ENCODE peak calls at places on chromosomes 2 and 18, in ten cellular contexts. C, S, Q, V, Z, Y, T, R, B and W are unnamed samples.

GRCh38 chr18:10131036-10131774 is 217.4 kb downstream of the VAPA start:
- DNase-seq in T (no peak), C (no peak), R (peak), Y (no peak), V (no peak), Z (no peak), S (no peak), B (no peak), Q (no peak), W (no peak)

GRCh38 chr2:73291093-73291460 is 2.3 kb downstream of the EGR4 start:
- DNase-seq in S (peak), T (peak), R (peak), Q (peak), C (peak), V (peak), Z (no peak), Y (no peak), B (peak), W (peak)

GRCh38 chr2:86596118-86596517 is 27.5 kb downstream of the RNF103 start:
- DNase-seq in V (no peak), R (no peak), Q (no peak), Z (no peak), C (no peak), T (no peak), S (no peak), B (no peak), Y (no peak), W (no peak)

GRCh38 chr18:3411854-3412268 is 38.1 kb upstream of the TGIF1 start:
- DNase-seq in T (no peak), S (peak), Q (no peak), R (peak), Y (no peak), C (peak), Z (no peak), B (no peak), V (no peak), W (peak)

GRCh38 chr2:97645112-97645699 is 656 bp upstream of the COX5B start:
- DNase-seq in T (peak), Z (no peak), Q (no peak), C (no peak), V (no peak), Y (no peak), B (peak), R (no peak), S (no peak), W (peak)

GRCh38 chr18:59087391-59087790 is 52.3 kb upstream of the SEC11C start:
- DNase-seq in Y (no peak), Z (no peak), C (no peak), V (no peak), R (peak), B (no peak), Q (no peak), S (no peak), T (no peak), W (no peak)

GRCh38 chr2:35343135-35343534 is 1012.4 kb upstream of the CRIM1 start:
- DNase-seq in B (peak), Q (no peak), T (no peak), Z (no peak), Y (no peak), C (no peak), S (no peak), R (no peak), V (peak), W (no peak)

GRCh38 chr18:41134426-41134825 is 820.6 kb upstream of the PIK3C3 start:
- DNase-seq in Y (no peak), V (no peak), Z (no peak), C (no peak), T (no peak), S (no peak), B (no peak), Q (no peak), R (peak), W (no peak)

GRCh38 chr18:68017385-68017784 is 500.9 kb upstream of the DSEL start:
- DNase-seq in C (no peak), B (no peak), Z (no peak), T (no peak), S (no peak), V (no peak), Q (no peak), R (no peak), Y (no peak), W (no peak)

GRCh38 chr2:45814528-45814927 is 163.1 kb downstream of the PRKCE start:
- DNase-seq in S (no peak), V (no peak), R (no peak), Y (no peak), T (no peak), Z (no peak), B (no peak), Q (no peak), C (no peak), W (no peak)

GRCh38 chr2:241541564-241542277 is 16.8 kb upstream of the BOK start:
- DNase-seq in V (no peak), Y (no peak), C (no peak), T (peak), R (no peak), B (no peak), S (no peak), Q (no peak), Z (no peak), W (no peak)

GRCh38 chr2:203804766-203805484 is 62.6 kb upstream of the CTLA4 start:
- DNase-seq in Q (no peak), C (no peak), Y (no peak), B (no peak), V (no peak), S (no peak), Z (no peak), T (no peak), R (no peak), W (no peak)

GRCh38 chr2:39996653-39997080 is 217.6 kb upstream of the THUMPD2 start:
- DNase-seq in B (no peak), T (no peak), Z (no peak), Q (no peak), R (peak), S (no peak), V (peak), Y (peak), C (no peak), W (no peak)

GRCh38 chr2:210477496-210477895 is 937 bp upstream of the LANCL1 start:
- DNase-seq in S (no peak), Z (peak), R (peak), C (peak), Y (no peak), B (no peak), T (no peak), Q (no peak), V (peak), W (no peak)

GRCh38 chr2:101985101-101985792 is 6.5 kb upstream of the IL1R2 start:
- DNase-seq in Y (no peak), Q (no peak), Z (no peak), V (no peak), C (peak), R (peak), B (no peak), S (no peak), T (no peak), W (no peak)

GRCh38 chr2:26633351-26633945 is 7.7 kb downstream of the CIB4 start:
- DNase-seq in S (no peak), T (no peak), V (no peak), B (no peak), Z (no peak), R (no peak), Q (no peak), Y (no peak), C (no peak), W (peak)

GRCh38 chr2:83949361-83949760 is 509.7 kb downstream of the SUCLG1 start:
- DNase-seq in Z (no peak), Y (no peak), B (no peak), C (no peak), T (no peak), S (no peak), V (no peak), Q (no peak), R (no peak), W (no peak)

GRCh38 chr2:212939777-212940531 is 211.5 kb downstream of the IKZF2 start:
- DNase-seq in T (no peak), Y (no peak), S (no peak), V (no peak), C (peak), Z (no peak), R (peak), B (no peak), Q (no peak), W (peak)

GRCh38 chr2:55277310-55277709 is 8.3 kb upstream of the MTIF2 start:
- DNase-seq in Z (no peak), C (peak), T (no peak), R (no peak), B (no peak), Y (no peak), V (no peak), S (no peak), Q (no peak), W (no peak)